ENCODE peak calls at places on chromosome 22, in five cellular contexts. U is nucleus accumbens, L is iris pigment epithelial cell, B is AG20443, H is NCI-H1092 treated with DMSO at 0.1 percent for 48 hours. M is an unnamed sample.

GRCh38 chr22:40533712-40534378 is 102.7 kb downstream of the MRTFA start:
- DNase-seq in H (no peak), U (no peak), B (peak; percentile 40), L (peak; percentile 90), M (peak; percentile 22)

GRCh38 chr22:47189056-47189916 is 426.8 kb downstream of the TBC1D22A start:
- DNase-seq in L (no peak), U (no peak), H (no peak), B (no peak), M (no peak)

GRCh38 chr22:23103199-23103954 is 33.1 kb downstream of the GNAZ start:
- DNase-seq in H (no peak), B (no peak), L (no peak), U (no peak), M (no peak)

GRCh38 chr22:42799462-42800405 is 57.3 kb downstream of the ARFGAP3 start:
- DNase-seq in U (no peak), L (no peak), B (peak; percentile 22), H (no peak), M (peak; percentile 22)

GRCh38 chr22:36562261-36562835 is 33.4 kb upstream of the EIF3D start:
- DNase-seq in B (peak; percentile 87), L (peak; percentile 52), U (no peak), H (no peak), M (no peak)

GRCh38 chr22:39226353-39226752 is 18.4 kb downstream of the PDGFB start:
- DNase-seq in L (no peak), B (no peak), H (no peak), U (no peak), M (peak; percentile 35)

GRCh38 chr22:46090051-46090591 is 60.2 kb upstream of the PPARA start:
- DNase-seq in H (no peak), U (no peak), B (no peak), L (no peak), M (no peak)

GRCh38 chr22:35630891-35631290 is 13.8 kb upstream of the MB start:
- DNase-seq in H (no peak), L (no peak), B (no peak), U (no peak), M (no peak)

GRCh38 chr22:30887418-30887817 is 81.2 kb downstream of the MORC2 start:
- DNase-seq in B (no peak), H (no peak), L (no peak), U (no peak), M (no peak)

GRCh38 chr22:46579751-46580449 is 40.3 kb upstream of the GRAMD4 start:
- DNase-seq in B (no peak), L (no peak), H (no peak), U (no peak), M (no peak)

GRCh38 chr22:48530666-48531065 is 1297.0 kb downstream of the BRD1 start:
- DNase-seq in B (no peak), L (no peak), H (no peak), U (no peak), M (no peak)

GRCh38 chr22:33557836-33558235 is 362.4 kb downstream of the LARGE1 start:
- DNase-seq in B (no peak), L (no peak), U (no peak), H (no peak), M (peak; percentile 53)

GRCh38 chr22:22519591-22519990 is 479 bp downstream of the ZNF280A start:
- DNase-seq in U (no peak), H (no peak), L (no peak), B (no peak), M (no peak)

GRCh38 chr22:19105456-19105855 is 16.8 kb downstream of the DGCR2 start:
- DNase-seq in L (no peak), H (no peak), B (no peak), U (no peak), M (no peak)

GRCh38 chr22:36384766-36385400 is 2.9 kb downstream of the MYH9 start:
- DNase-seq in H (no peak), B (peak; percentile 47), L (no peak), U (no peak), M (peak; percentile 45)

GRCh38 chr22:20750461-20751184 is 23.3 kb upstream of the SERPIND1 start:
- DNase-seq in H (peak; percentile 97), B (peak; percentile 93), U (no peak), L (peak; percentile 91), M (peak; percentile 93)

GRCh38 chr22:25714739-25715138 is 27.2 kb upstream of the MYO18B start:
- DNase-seq in L (no peak), B (no peak), U (no peak), H (no peak), M (no peak)

GRCh38 chr22:44305888-44306287 is 6.9 kb downstream of the SHISAL1 start:
- DNase-seq in U (no peak), L (no peak), H (no peak), B (peak; percentile 50), M (no peak)

GRCh38 chr22:27866136-27867091 is 52.6 kb downstream of the PITPNB start:
- DNase-seq in L (peak; percentile 96), U (no peak), B (peak; percentile 48), H (no peak), M (peak; percentile 45)

GRCh38 chr22:48651036-48651890 is 1176.4 kb downstream of the BRD1 start:
- DNase-seq in L (no peak), B (no peak), H (no peak), U (peak; percentile 22), M (no peak)

GRCh38 chr22:36611241-36611976 is 82.4 kb upstream of the EIF3D start:
- DNase-seq in L (no peak), H (peak; percentile 13), U (no peak), B (no peak), M (no peak)

GRCh38 chr22:18996376-18996900 is 60.3 kb upstream of the PRODH start:
- DNase-seq in H (no peak), L (no peak), B (no peak), U (no peak), M (no peak)

GRCh38 chr22:49267996-49268395 is 559.7 kb downstream of the BRD1 start:
- DNase-seq in B (no peak), U (no peak), H (no peak), L (no peak), M (no peak)

GRCh38 chr22:42270178-42270511 is 308 bp downstream of the TCF20 start:
- DNase-seq in B (no peak), H (no peak), U (peak; percentile 56), L (no peak), M (no peak)

GRCh38 chr22:20751185-20751851 is 22.6 kb upstream of the SERPIND1 start:
- DNase-seq in H (peak; percentile 96), L (no peak), B (no peak), U (no peak), M (peak; percentile 78)

GRCh38 chr22:33593818-33594217 is 326.5 kb downstream of the LARGE1 start:
- DNase-seq in B (no peak), U (no peak), H (no peak), L (no peak), M (no peak)

GRCh38 chr22:30347255-30347892 is 9.3 kb downstream of the SF3A1 start:
- DNase-seq in L (peak; percentile 30), B (no peak), H (no peak), U (no peak), M (no peak)

GRCh38 chr22:28544431-28544868 is 135.2 kb downstream of the TTC28 start:
- DNase-seq in L (peak; percentile 25), U (no peak), H (no peak), B (no peak), M (no peak)

GRCh38 chr22:17772249-17772962 is 1.9 kb downstream of the BID start:
- DNase-seq in L (peak; percentile 58), B (no peak), U (no peak), H (no peak), M (peak; percentile 25)

GRCh38 chr22:39311592-39312400 is 7.6 kb downstream of the RPL3 start:
- DNase-seq in U (no peak), H (no peak), B (no peak), L (no peak), M (peak; percentile 37)

GRCh38 chr22:46219650-46220049 is 30.4 kb downstream of the CDPF1 start:
- DNase-seq in B (no peak), H (no peak), U (no peak), L (no peak), M (no peak)

GRCh38 chr22:24772493-24773220 is 1.9 kb downstream of the PIWIL3 start:
- DNase-seq in U (no peak), H (peak; percentile 3), B (peak; percentile 52), L (peak; percentile 27), M (peak; percentile 32)